ENCODE peak calls at places on chromosomes 4 and X, in ten cellular contexts. J is NCI-H1694; I is activated naive CD4-positive, alpha-beta T cell; Z is D341Med; P is Caco-2; A is caudate nucleus; G is GM12891; M is activated CD4-positive, alpha-beta T cell treated with anti-CD3 and anti-CD28 coated beads, Interleukin-2, amount 10 ng/mL, durations not matched to agents 7 days and 5 days; V is AG10803; H is hypothalamus. F is an unnamed sample.

GRCh38 chrX:11412715-11413623 is 119.8 kb downstream of the AMELX start:
- DNase-seq in P (no peak), A (no peak), M (no peak), H (no peak), I (no peak), J (no peak), V (no peak), Z (no peak), G (no peak), F (no peak)

GRCh38 chrX:110004210-110004609 is 1.3 kb downstream of the TMEM164 start:
- DNase-seq in G (no peak), V (no peak), H (no peak), P (peak), I (no peak), Z (no peak), M (no peak), J (no peak), A (no peak), F (no peak)

GRCh38 chrX:17964871-17965270 is 103.8 kb upstream of the RAI2 start:
- DNase-seq in I (no peak), J (no peak), G (no peak), M (no peak), V (no peak), P (no peak), Z (no peak), H (no peak), A (no peak), F (no peak)

GRCh38 chr4:169286562-169287301 is 16.0 kb upstream of the SH3RF1 start:
- DNase-seq in V (peak), I (no peak), P (no peak), J (no peak), H (no peak), A (no peak), Z (no peak), M (no peak), G (no peak), F (no peak)

GRCh38 chr4:119184128-119184527 is 28.4 kb upstream of the USP53 start:
- DNase-seq in Z (no peak), P (no peak), G (no peak), A (no peak), I (no peak), J (no peak), V (no peak), H (no peak), M (no peak), F (no peak)

GRCh38 chrX:4656419-4656818 is 943.0 kb upstream of the PRKX start:
- DNase-seq in P (no peak), Z (no peak), A (no peak), I (no peak), J (no peak), H (no peak), M (no peak), G (no peak), V (no peak), F (no peak)

GRCh38 chr4:80459918-80460473 is 124.5 kb downstream of the CFAP299 start:
- DNase-seq in H (no peak), I (no peak), V (no peak), G (no peak), P (no peak), J (no peak), Z (peak), M (no peak), A (no peak), F (no peak)

GRCh38 chrX:19680580-19680979 is 165.3 kb upstream of the MAP3K15 start:
- DNase-seq in J (no peak), P (no peak), H (no peak), M (no peak), V (no peak), Z (no peak), A (no peak), G (no peak), I (no peak), F (no peak)

GRCh38 chrX:15988661-15989603 is 134.3 kb upstream of the AP1S2 start:
- DNase-seq in J (no peak), V (peak), A (no peak), P (no peak), Z (no peak), I (no peak), M (no peak), G (no peak), H (no peak), F (no peak)

GRCh38 chr4:986428-986948 is 356 bp upstream of the IDUA start:
- DNase-seq in M (no peak), G (no peak), H (no peak), I (no peak), V (peak), P (no peak), Z (no peak), A (no peak), J (no peak), F (no peak)

GRCh38 chr4:55170462-55170861 is 45.1 kb upstream of the KDR start:
- DNase-seq in M (no peak), I (no peak), G (no peak), P (no peak), V (peak), H (no peak), J (no peak), A (no peak), Z (no peak), F (no peak)

GRCh38 chr4:76035799-76036389 is at the start of gene CXCL11:
- DNase-seq in A (no peak), Z (no peak), P (no peak), M (no peak), H (no peak), I (no peak), V (no peak), J (no peak), G (no peak), F (no peak)

GRCh38 chr4:67549123-67549522 is 3.8 kb upstream of the CENPC start:
- DNase-seq in H (no peak), Z (no peak), I (no peak), P (no peak), J (peak), G (no peak), M (peak), V (no peak), A (no peak), F (peak)

GRCh38 chr4:121728798-121729226 is 32.0 kb upstream of the ANXA5 start:
- DNase-seq in V (peak), I (no peak), A (no peak), M (no peak), H (no peak), P (no peak), J (no peak), G (no peak), Z (no peak), F (no peak)

GRCh38 chrX:39613508-39613921 is 484.2 kb downstream of the BCOR start:
- DNase-seq in P (peak), V (no peak), A (no peak), I (no peak), M (peak), H (no peak), J (peak), G (no peak), Z (peak), F (peak)

GRCh38 chrX:54479471-54480122 is 16.4 kb downstream of the FGD1 start:
- DNase-seq in V (no peak), G (no peak), H (no peak), A (no peak), M (no peak), J (peak), P (peak), I (no peak), Z (no peak), F (no peak)

GRCh38 chrX:123561439-123562215 is 171.2 kb downstream of the THOC2 start:
- DNase-seq in A (no peak), M (no peak), G (no peak), I (no peak), V (no peak), P (no peak), Z (no peak), H (no peak), J (no peak), F (no peak)

GRCh38 chrX:131675596-131676194 is 131.8 kb downstream of the OR13H1 start:
- DNase-seq in V (no peak), G (peak), H (no peak), A (no peak), J (peak), M (no peak), Z (peak), I (no peak), P (peak), F (no peak)

GRCh38 chr4:10088135-10089010 is 28.2 kb downstream of the WDR1 start:
- DNase-seq in G (no peak), Z (no peak), I (no peak), V (no peak), H (no peak), A (no peak), M (no peak), P (no peak), J (no peak), F (no peak)

GRCh38 chr4:57182132-57182874 is 72.1 kb upstream of the IGFBP7 start:
- DNase-seq in G (no peak), J (no peak), M (no peak), H (peak), P (no peak), A (peak), I (no peak), Z (no peak), V (no peak), F (peak)

GRCh38 chrX:39611468-39611867 is 486.3 kb downstream of the BCOR start:
- DNase-seq in J (no peak), M (no peak), H (no peak), I (no peak), G (no peak), P (no peak), V (no peak), A (no peak), Z (no peak), F (no peak)

GRCh38 chr4:101933855-101934254 is 143.3 kb downstream of the BANK1 start:
- DNase-seq in I (no peak), Z (no peak), H (no peak), M (no peak), G (no peak), V (no peak), J (no peak), A (no peak), P (no peak), F (peak)

GRCh38 chrX:37986893-37987292 is 19.5 kb upstream of the SYTL5 start:
- DNase-seq in J (no peak), H (no peak), V (peak), P (no peak), I (no peak), Z (no peak), M (no peak), A (no peak), G (no peak), F (no peak)